ENCODE peak calls at places on chromosomes 5 and 9, in ten cellular contexts. V, Q, R, A, G, X, S, D, U and W are unnamed samples.

GRCh38 chr5:139064613-139065012 is 133.6 kb downstream of the SIL1 start:
- DNase-seq in V (peak), Q (no peak), R (no peak), A (no peak), G (no peak), X (no peak), S (peak), D (no peak), U (peak), W (no peak)

GRCh38 chr5:43772601-43773031 is 169.6 kb downstream of the NNT start:
- DNase-seq in V (peak), Q (no peak), R (no peak), A (peak), G (peak), X (no peak), S (peak), D (no peak), U (no peak), W (no peak)

GRCh38 chr9:69633716-69634115 is 38.5 kb downstream of the APBA1 start:
- DNase-seq in V (no peak), Q (no peak), R (no peak), A (no peak), G (no peak), X (no peak), S (no peak), D (no peak), U (no peak), W (no peak)

GRCh38 chr5:120457839-120458507 is 6.1 kb upstream of the PRR16 start:
- DNase-seq in V (peak), Q (peak), R (peak), A (peak), G (peak), X (peak), S (peak), D (peak), U (peak), W (peak)

GRCh38 chr5:168689278-168689677 is 110.1 kb upstream of the PANK3 start:
- DNase-seq in V (no peak), Q (no peak), R (no peak), A (no peak), G (no peak), X (no peak), S (no peak), D (no peak), U (no peak), W (no peak)

GRCh38 chr9:135080286-135081263 is 6.9 kb upstream of the OLFM1 start:
- DNase-seq in V (no peak), Q (no peak), R (no peak), A (no peak), G (no peak), X (no peak), S (no peak), D (peak), U (no peak), W (no peak)

GRCh38 chr9:134571946-134572914 is 69.4 kb upstream of the COL5A1 start:
- DNase-seq in V (no peak), Q (peak), R (no peak), A (no peak), G (no peak), X (no peak), S (no peak), D (no peak), U (peak), W (peak)

GRCh38 chr5:125277494-125278154 is 531.2 kb upstream of the ZNF608 start:
- DNase-seq in V (peak), Q (no peak), R (no peak), A (peak), G (peak), X (no peak), S (peak), D (no peak), U (no peak), W (no peak)

GRCh38 chr9:36862206-36863145 is 171.6 kb downstream of the PAX5 start:
- DNase-seq in V (peak), Q (no peak), R (peak), A (peak), G (peak), X (no peak), S (peak), D (no peak), U (peak), W (peak)

GRCh38 chr9:128568470-128569083 is 16.2 kb downstream of the SPTAN1 start:
- DNase-seq in V (no peak), Q (no peak), R (no peak), A (peak), G (peak), X (no peak), S (no peak), D (no peak), U (no peak), W (no peak)

GRCh38 chr9:114856210-114856941 is 50.5 kb upstream of the TNFSF15 start:
- DNase-seq in V (no peak), Q (no peak), R (no peak), A (peak), G (peak), X (no peak), S (peak), D (no peak), U (no peak), W (no peak)

GRCh38 chr5:71653119-71653518 is 66.0 kb upstream of the CARTPT start:
- DNase-seq in V (no peak), Q (no peak), R (no peak), A (peak), G (no peak), X (no peak), S (no peak), D (no peak), U (no peak), W (no peak)

GRCh38 chr9:38362912-38363588 is 29.5 kb upstream of the ALDH1B1 start:
- DNase-seq in V (peak), Q (no peak), R (peak), A (peak), G (peak), X (no peak), S (peak), D (no peak), U (peak), W (no peak)

GRCh38 chr9:37508135-37508833 is 22.5 kb downstream of the POLR1E start:
- DNase-seq in V (no peak), Q (no peak), R (no peak), A (peak), G (no peak), X (no peak), S (no peak), D (no peak), U (no peak), W (no peak)

GRCh38 chr9:134622896-134623407 is 18.7 kb upstream of the COL5A1 start:
- DNase-seq in V (no peak), Q (no peak), R (no peak), A (no peak), G (no peak), X (no peak), S (no peak), D (peak), U (no peak), W (no peak)

GRCh38 chr9:107394264-107394663 is 95.3 kb downstream of the KLF4 start:
- DNase-seq in V (no peak), Q (no peak), R (no peak), A (peak), G (no peak), X (no peak), S (no peak), D (no peak), U (no peak), W (no peak)

GRCh38 chr5:2374703-2375102 is 376.8 kb downstream of the IRX2 start:
- DNase-seq in V (no peak), Q (no peak), R (no peak), A (no peak), G (no peak), X (no peak), S (no peak), D (no peak), U (no peak), W (no peak)

GRCh38 chr5:5474961-5475360 is 52.5 kb downstream of the ICE1 start:
- DNase-seq in V (no peak), Q (no peak), R (no peak), A (no peak), G (no peak), X (no peak), S (no peak), D (no peak), U (no peak), W (no peak)

GRCh38 chr5:9617739-9618504 is 12.2 kb downstream of the TAS2R1 start:
- DNase-seq in V (no peak), Q (no peak), R (no peak), A (no peak), G (no peak), X (no peak), S (no peak), D (no peak), U (no peak), W (no peak)
- TF ChIP-seq CTCF in V (no peak), Q (no peak), R (no peak), A (no peak), G (no peak), X (no peak), S (no peak), D (no peak), U (no peak), W (no peak)

DNA sequence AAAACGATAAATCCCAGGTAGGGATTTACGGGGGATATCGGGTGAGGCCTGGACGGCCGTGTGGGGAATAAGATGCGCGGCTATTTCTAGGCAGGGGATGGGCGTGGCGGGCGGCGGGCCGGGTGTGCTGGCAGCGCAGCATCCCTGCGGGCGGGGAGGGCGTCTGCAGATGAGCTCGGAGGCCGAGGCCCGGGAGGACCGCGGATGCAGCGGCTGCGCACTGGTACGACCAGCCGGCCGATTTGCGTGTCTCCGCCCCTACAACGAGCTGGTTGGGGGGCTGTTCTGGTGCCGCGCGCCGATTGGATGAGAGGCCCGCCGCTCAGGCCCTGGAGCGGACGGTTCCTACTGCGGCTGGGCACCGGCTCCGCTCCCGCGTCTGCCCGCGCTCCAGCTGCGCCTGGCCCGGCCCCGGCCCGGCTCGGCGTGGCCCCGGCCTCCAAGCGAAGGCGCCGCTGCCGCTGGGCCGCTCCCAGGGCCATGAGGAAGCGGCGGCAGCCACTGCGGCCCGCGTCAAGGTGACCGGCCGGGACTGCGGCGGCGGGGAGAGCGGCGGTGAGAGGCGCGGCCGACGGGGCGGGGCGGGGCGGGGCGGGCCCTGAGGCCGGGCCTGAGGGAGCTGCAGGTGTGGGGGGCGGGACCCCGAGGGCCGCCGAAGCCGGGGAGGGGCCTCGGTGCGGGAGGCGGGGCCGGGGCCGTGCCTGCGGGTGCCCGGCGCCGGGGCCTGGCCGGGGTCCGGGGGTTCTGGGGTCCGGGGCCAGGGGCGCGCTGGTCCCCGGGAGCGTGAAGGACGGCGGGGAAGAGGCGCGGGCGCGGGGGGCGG is at the start of gene RALGPS1:
- DNase-seq in V (peak), Q (peak), R (peak), A (peak), G (peak), X (peak), S (peak), D (peak), U (peak), W (peak)
- TF ChIP-seq CTCF in V (no peak), Q (no peak), R (no peak), A (no peak), G (no peak), X (no peak), S (no peak), D (no peak), U (no peak), W (no peak)

GRCh38 chr5:129096382-129096991 is 1.9 kb downstream of the ISOC1 start:
- DNase-seq in V (no peak), Q (no peak), R (no peak), A (no peak), G (peak), X (no peak), S (no peak), D (no peak), U (no peak), W (no peak)
- TF ChIP-seq CTCF in V (no peak), Q (no peak), R (peak), A (peak), G (no peak), X (no peak), S (no peak), D (no peak), U (no peak), W (peak)

GRCh38 chr5:149237662-149238061 is 34.0 kb upstream of the AFAP1L1 start:
- DNase-seq in V (no peak), Q (no peak), R (peak), A (no peak), G (no peak), X (no peak), S (no peak), D (no peak), U (no peak), W (no peak)
- TF ChIP-seq CTCF in V (peak), Q (no peak), R (peak), A (peak), G (peak), X (no peak), S (no peak), D (no peak), U (no peak), W (no peak)

GRCh38 chr5:98349251-98349989 is 424.0 kb upstream of the RGMB start:
- DNase-seq in V (no peak), Q (no peak), R (peak), A (peak), G (peak), X (no peak), S (no peak), D (no peak), U (no peak), W (no peak)
- TF ChIP-seq CTCF in V (no peak), Q (peak), R (peak), A (peak), G (peak), X (no peak), S (peak), D (no peak), U (no peak), W (peak)

GRCh38 chr9:98255578-98256296 is at the start of gene TBC1D2:
- DNase-seq in V (peak), Q (peak), R (peak), A (peak), G (peak), X (peak), S (peak), D (peak), U (peak), W (peak)
- TF ChIP-seq CTCF in V (no peak), Q (no peak), R (peak), A (peak), G (peak), X (peak), S (no peak), D (no peak), U (no peak), W (peak)

GRCh38 chr9:86807577-86807976 is 139.7 kb downstream of the GAS1 start:
- DNase-seq in V (no peak), Q (no peak), R (peak), A (peak), G (no peak), X (no peak), S (no peak), D (peak), U (no peak), W (no peak)

GRCh38 chr9:86804011-86804410 is 143.3 kb downstream of the GAS1 start:
- DNase-seq in V (no peak), Q (no peak), R (no peak), A (no peak), G (no peak), X (no peak), S (no peak), D (no peak), U (no peak), W (no peak)

GRCh38 chr9:86809151-86809550 is 138.2 kb downstream of the GAS1 start:
- DNase-seq in V (no peak), Q (no peak), R (no peak), A (no peak), G (no peak), X (no peak), S (no peak), D (no peak), U (no peak), W (no peak)

GRCh38 chr9:86809968-86810367 is 137.3 kb downstream of the GAS1 start:
- DNase-seq in V (no peak), Q (no peak), R (peak), A (no peak), G (no peak), X (no peak), S (no peak), D (no peak), U (no peak), W (no peak)
- TF ChIP-seq CTCF in V (no peak), Q (no peak), R (no peak), A (no peak), G (no peak), X (no peak), S (no peak), D (no peak), U (no peak), W (no peak)

GRCh38 chr9:132543251-132543650 is 39.2 kb upstream of the BARHL1 start:
- DNase-seq in V (no peak), Q (no peak), R (no peak), A (no peak), G (no peak), X (no peak), S (no peak), D (no peak), U (no peak), W (no peak)
- TF ChIP-seq CTCF in V (no peak), Q (no peak), R (no peak), A (no peak), G (no peak), X (no peak), S (no peak), D (no peak), U (no peak), W (no peak)

DNA sequence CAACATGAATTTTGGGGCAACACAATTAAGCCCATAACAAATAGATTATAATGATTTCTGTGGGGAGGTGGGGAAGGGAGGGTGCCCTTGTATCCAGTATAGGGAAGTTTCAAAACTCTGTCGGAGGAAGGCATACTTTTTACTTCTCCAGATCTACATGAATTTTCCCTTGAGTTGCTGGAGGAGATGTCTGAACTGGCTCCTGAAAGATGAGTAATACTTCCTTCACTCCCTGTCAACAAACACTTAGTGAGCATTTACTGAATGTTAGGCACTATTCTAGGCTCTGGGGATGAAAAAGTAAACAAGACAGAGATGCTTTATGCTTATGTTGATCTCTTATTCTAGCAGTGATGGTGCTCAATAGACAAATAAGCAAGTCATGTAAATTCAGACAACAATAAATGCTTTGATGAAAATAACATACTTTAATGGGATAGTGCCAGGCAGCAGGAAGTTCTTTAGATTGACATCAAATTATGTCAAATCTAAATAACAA is 197.9 kb upstream of the ANKH start:
- DNase-seq in V (no peak), Q (no peak), R (no peak), A (no peak), G (peak), X (no peak), S (peak), D (no peak), U (no peak), W (no peak)
- TF ChIP-seq CTCF in V (no peak), Q (no peak), R (no peak), A (no peak), G (no peak), X (no peak), S (no peak), D (no peak), U (no peak), W (no peak)